ENCODE peak calls at places on chromosomes 6 and 20, in five cellular contexts. One of them, this sample, is unnamed.

GRCh38 chr6:139490482-139490881 is 116.0 kb upstream of the CITED2 start:
- DNase-seq in aorta: no peak
- DNase-seq in ascending aorta: no peak
- DNase-seq in IMR-90: peak; percentile 58
- DNase-seq in transverse colon: peak; percentile 24
- DNase-seq in this sample: peak; percentile 34

GRCh38 chr6:92690997-92691599 is 728.3 kb downstream of the EPHA7 start:
- DNase-seq in aorta: no peak
- DNase-seq in ascending aorta: no peak
- DNase-seq in IMR-90: peak; percentile 82
- DNase-seq in transverse colon: no peak
- DNase-seq in this sample: no peak

GRCh38 chr20:21101453-21102251 is 4.5 kb downstream of the LINC00237 start:
- DNase-seq in aorta: no peak
- DNase-seq in ascending aorta: no peak
- DNase-seq in IMR-90: no peak
- DNase-seq in transverse colon: no peak
- DNase-seq in this sample: peak; percentile 28

GRCh38 chr6:55276745-55277627 is 50.3 kb upstream of the GFRAL start:
- DNase-seq in aorta: no peak
- DNase-seq in ascending aorta: no peak
- DNase-seq in IMR-90: peak; percentile 72
- DNase-seq in transverse colon: no peak
- DNase-seq in this sample: no peak

GRCh38 chr6:124490123-124490522 is 472.1 kb upstream of the RNF217 start:
- DNase-seq in aorta: no peak
- DNase-seq in ascending aorta: no peak
- DNase-seq in IMR-90: no peak
- DNase-seq in transverse colon: no peak
- DNase-seq in this sample: no peak

GRCh38 chr6:137171824-137172733 is 1.4 kb downstream of the IL22RA2 start:
- DNase-seq in aorta: no peak
- DNase-seq in ascending aorta: no peak
- DNase-seq in IMR-90: no peak
- DNase-seq in transverse colon: no peak
- DNase-seq in this sample: no peak

GRCh38 chr6:96196633-96197032 is 180.9 kb downstream of the FUT9 start:
- DNase-seq in aorta: no peak
- DNase-seq in ascending aorta: no peak
- DNase-seq in IMR-90: no peak
- DNase-seq in transverse colon: no peak
- DNase-seq in this sample: no peak

GRCh38 chr6:20582586-20583446 is 48.6 kb downstream of the CDKAL1 start:
- DNase-seq in aorta: no peak
- DNase-seq in ascending aorta: no peak
- DNase-seq in IMR-90: no peak
- DNase-seq in transverse colon: no peak
- DNase-seq in this sample: no peak

GRCh38 chr20:49896204-49896603 is 19.1 kb downstream of the SPATA2 start:
- DNase-seq in aorta: no peak
- DNase-seq in ascending aorta: no peak
- DNase-seq in IMR-90: no peak
- DNase-seq in transverse colon: no peak
- DNase-seq in this sample: no peak

GRCh38 chr6:170295519-170296422 is 4.9 kb upstream of the DLL1 start:
- DNase-seq in aorta: no peak
- DNase-seq in ascending aorta: no peak
- DNase-seq in IMR-90: no peak
- DNase-seq in transverse colon: peak; percentile 49
- DNase-seq in this sample: peak; percentile 59

GRCh38 chr6:65157025-65157424 is 550.0 kb downstream of the EYS start:
- DNase-seq in aorta: no peak
- DNase-seq in ascending aorta: no peak
- DNase-seq in IMR-90: no peak
- DNase-seq in transverse colon: no peak
- DNase-seq in this sample: no peak

GRCh38 chr6:77292564-77293546 is 170.4 kb downstream of the HTR1B start:
- DNase-seq in aorta: no peak
- DNase-seq in ascending aorta: no peak
- DNase-seq in IMR-90: peak; percentile 80
- DNase-seq in transverse colon: no peak
- DNase-seq in this sample: no peak

GRCh38 chr6:87436435-87436834 is 28.7 kb downstream of the CFAP206 start:
- DNase-seq in aorta: no peak
- DNase-seq in ascending aorta: no peak
- DNase-seq in IMR-90: peak; percentile 73
- DNase-seq in transverse colon: peak; percentile 38
- DNase-seq in this sample: peak; percentile 46

GRCh38 chr6:130615816-130616215 is 211.4 kb upstream of the SMLR1 start:
- DNase-seq in aorta: no peak
- DNase-seq in ascending aorta: no peak
- DNase-seq in IMR-90: no peak
- DNase-seq in transverse colon: no peak
- DNase-seq in this sample: no peak

GRCh38 chr20:61437280-61438206 is 185.5 kb downstream of the CDH4 start:
- DNase-seq in aorta: no peak
- DNase-seq in ascending aorta: no peak
- DNase-seq in IMR-90: peak; percentile 90
- DNase-seq in transverse colon: no peak
- DNase-seq in this sample: no peak

GRCh38 chr6:87881342-87881895 is 166.2 kb upstream of the SPACA1 start:
- DNase-seq in aorta: no peak
- DNase-seq in ascending aorta: no peak
- DNase-seq in IMR-90: no peak
- DNase-seq in transverse colon: no peak
- DNase-seq in this sample: no peak

GRCh38 chr6:41561931-41562632 is 15.9 kb downstream of the FOXP4 start:
- DNase-seq in aorta: no peak
- DNase-seq in ascending aorta: no peak
- DNase-seq in IMR-90: no peak
- DNase-seq in transverse colon: no peak
- DNase-seq in this sample: peak; percentile 46

GRCh38 chr6:143260857-143261256 is 189.6 kb downstream of the ADAT2 start:
- DNase-seq in aorta: no peak
- DNase-seq in ascending aorta: no peak
- DNase-seq in IMR-90: peak; percentile 56
- DNase-seq in transverse colon: no peak
- DNase-seq in this sample: no peak

GRCh38 chr6:98498891-98499290 is 335.5 kb upstream of the POU3F2 start:
- DNase-seq in aorta: no peak
- DNase-seq in ascending aorta: no peak
- DNase-seq in IMR-90: no peak
- DNase-seq in transverse colon: no peak
- DNase-seq in this sample: no peak

GRCh38 chr20:1618479-1618878 is 1.3 kb downstream of the SIRPB1 start:
- DNase-seq in aorta: no peak
- DNase-seq in ascending aorta: no peak
- DNase-seq in IMR-90: peak; percentile 0
- DNase-seq in transverse colon: no peak
- DNase-seq in this sample: no peak

GRCh38 chr20:3744806-3745685 is 12.6 kb downstream of the HSPA12B start:
- DNase-seq in aorta: peak; percentile 84
- DNase-seq in ascending aorta: no peak
- DNase-seq in IMR-90: no peak
- DNase-seq in transverse colon: peak; percentile 71
- DNase-seq in this sample: peak; percentile 74

GRCh38 chr6:16338577-16339262 is 100.3 kb downstream of the GMPR start:
- DNase-seq in aorta: peak; percentile 85
- DNase-seq in ascending aorta: no peak
- DNase-seq in IMR-90: peak; percentile 100
- DNase-seq in transverse colon: peak; percentile 62
- DNase-seq in this sample: no peak

GRCh38 chr6:151289399-151290007 is 49.7 kb downstream of the AKAP12 start:
- DNase-seq in aorta: no peak
- DNase-seq in ascending aorta: no peak
- DNase-seq in IMR-90: no peak
- DNase-seq in transverse colon: no peak
- DNase-seq in this sample: no peak

GRCh38 chr6:29520232-29520631 is 32.5 kb upstream of the MAS1L start:
- DNase-seq in aorta: no peak
- DNase-seq in ascending aorta: no peak
- DNase-seq in IMR-90: no peak
- DNase-seq in transverse colon: no peak
- DNase-seq in this sample: no peak

GRCh38 chr6:26544473-26544872 is 6.3 kb downstream of the HMGN4 start:
- DNase-seq in aorta: no peak
- DNase-seq in ascending aorta: no peak
- DNase-seq in IMR-90: no peak
- DNase-seq in transverse colon: no peak
- DNase-seq in this sample: no peak

GRCh38 chr6:121653624-121654008 is 218.2 kb downstream of the GJA1 start:
- DNase-seq in aorta: no peak
- DNase-seq in ascending aorta: no peak
- DNase-seq in IMR-90: no peak
- DNase-seq in transverse colon: no peak
- DNase-seq in this sample: no peak
- H3K27ac ChIP-seq in aorta: no peak overlapping the region
- H3K27ac ChIP-seq in ascending aorta: peak overlapping the region; percentile 30
- H3K27ac ChIP-seq in IMR-90: peak overlapping the region; percentile 75
- H3K27ac ChIP-seq in transverse colon: peak overlapping the region; percentile 10
- H3K27ac ChIP-seq in this sample: no peak overlapping the region

GRCh38 chr20:36336204-36336603 is 30.1 kb downstream of the DLGAP4 start:
- DNase-seq in aorta: peak; percentile 8
- DNase-seq in ascending aorta: no peak
- DNase-seq in IMR-90: no peak
- DNase-seq in transverse colon: no peak
- DNase-seq in this sample: no peak
- H3K27ac ChIP-seq in aorta: no peak overlapping the region
- H3K27ac ChIP-seq in ascending aorta: no peak overlapping the region
- H3K27ac ChIP-seq in IMR-90: no peak overlapping the region
- H3K27ac ChIP-seq in transverse colon: no peak overlapping the region
- H3K27ac ChIP-seq in this sample: no peak overlapping the region

GRCh38 chr6:106106276-106107042 is 20.3 kb downstream of the PRDM1 start:
- DNase-seq in aorta: no peak
- DNase-seq in ascending aorta: no peak
- DNase-seq in IMR-90: no peak
- DNase-seq in transverse colon: no peak
- DNase-seq in this sample: no peak
- H3K27ac ChIP-seq in aorta: no peak overlapping the region
- H3K27ac ChIP-seq in ascending aorta: no peak overlapping the region
- H3K27ac ChIP-seq in IMR-90: no peak overlapping the region
- H3K27ac ChIP-seq in transverse colon: no peak overlapping the region
- H3K27ac ChIP-seq in this sample: no peak overlapping the region

GRCh38 chr20:48665785-48666184 is 162.0 kb downstream of the PREX1 start:
- DNase-seq in aorta: no peak
- DNase-seq in ascending aorta: no peak
- DNase-seq in IMR-90: no peak
- DNase-seq in transverse colon: no peak
- DNase-seq in this sample: no peak

GRCh38 chr20:48668451-48668946 is 159.3 kb downstream of the PREX1 start:
- DNase-seq in aorta: no peak
- DNase-seq in ascending aorta: no peak
- DNase-seq in IMR-90: no peak
- DNase-seq in transverse colon: no peak
- DNase-seq in this sample: no peak

GRCh38 chr20:48667481-48667880 is 160.3 kb downstream of the PREX1 start:
- DNase-seq in aorta: no peak
- DNase-seq in ascending aorta: no peak
- DNase-seq in IMR-90: no peak
- DNase-seq in transverse colon: no peak
- DNase-seq in this sample: no peak

GRCh38 chr20:48669946-48670630 is 157.7 kb downstream of the PREX1 start:
- DNase-seq in aorta: no peak
- DNase-seq in ascending aorta: no peak
- DNase-seq in IMR-90: no peak
- DNase-seq in transverse colon: no peak
- DNase-seq in this sample: no peak

DNA sequence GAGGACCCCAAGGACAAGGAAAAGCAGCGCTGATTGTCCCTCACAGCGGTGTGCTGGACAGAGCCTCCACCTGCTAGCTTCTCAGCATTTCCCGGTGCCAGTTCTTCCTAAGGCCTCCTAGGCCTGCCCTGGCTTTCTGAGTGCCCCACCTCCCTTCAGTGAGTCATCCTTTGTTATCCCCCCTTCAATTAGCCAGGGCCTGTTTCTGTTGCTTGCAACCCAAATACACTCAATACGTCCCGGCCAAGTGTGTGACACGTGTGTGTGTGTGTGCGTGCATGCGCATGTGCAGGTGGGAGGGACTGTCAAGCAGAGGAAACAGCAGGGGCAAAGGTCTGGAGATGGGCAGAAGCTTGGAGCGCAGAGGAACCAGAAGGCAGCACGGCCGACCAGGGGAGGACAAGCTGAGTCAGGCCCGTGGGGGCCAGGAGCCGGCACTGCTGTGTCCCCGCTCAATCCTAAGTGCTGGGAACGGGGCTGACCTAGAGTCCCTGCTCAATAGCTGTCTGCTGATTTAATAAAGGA is 159.8 kb downstream of the PREX1 start:
- DNase-seq in aorta: no peak
- DNase-seq in ascending aorta: no peak
- DNase-seq in IMR-90: no peak
- DNase-seq in transverse colon: no peak
- DNase-seq in this sample: peak; percentile 71
- H3K27ac ChIP-seq in aorta: no peak overlapping the region
- H3K27ac ChIP-seq in ascending aorta: peak overlapping the region; percentile 44
- H3K27ac ChIP-seq in IMR-90: no peak overlapping the region
- H3K27ac ChIP-seq in transverse colon: peak overlapping the region; percentile 46
- H3K27ac ChIP-seq in this sample: peak overlapping the region; percentile 13

GRCh38 chr6:17935188-17936149 is 52.0 kb downstream of the KIF13A start:
- DNase-seq in aorta: no peak
- DNase-seq in ascending aorta: no peak
- DNase-seq in IMR-90: no peak
- DNase-seq in transverse colon: no peak
- DNase-seq in this sample: no peak
- H3K27ac ChIP-seq in aorta: peak overlapping the region; percentile 42
- H3K27ac ChIP-seq in ascending aorta: peak overlapping the region; percentile 46
- H3K27ac ChIP-seq in IMR-90: no peak overlapping the region
- H3K27ac ChIP-seq in transverse colon: no peak overlapping the region
- H3K27ac ChIP-seq in this sample: no peak overlapping the region

This sample was measured in right lobe of liver.